ENCODE peak calls at places on chromosome 17, in seven cellular contexts. H is epithelial cell of proximal tubule, R is body of pancreas, X is NCI-H1694, A is mucosa of gallbladder, K is NCI-H1436, I is nucleus accumbens. E is an unnamed sample.
A peak's percentile ranks its signal among the peaks of the same experiment; 100 is the strongest.

GRCh38 chr17:19702231-19702641 is 14.1 kb downstream of the SLC47A2 start:
- DNase-seq in H (no peak), R (no peak), X (no peak), A (no peak), K (no peak), I (no peak), E (no peak)

GRCh38 chr17:45160505-45161287 is 979 bp upstream of the HEXIM2 start:
- DNase-seq in H (no peak), R (peak; percentile 75), X (no peak), A (no peak), K (peak; percentile 79), I (no peak), E (no peak)

GRCh38 chr17:79837888-79838540 is 1.2 kb downstream of the CBX4 start:
- DNase-seq in H (no peak), R (peak; percentile 25), X (no peak), A (no peak), K (no peak), I (no peak), E (no peak)

GRCh38 chr17:149897-150575 is 12.7 kb downstream of the SCGB1C2 start:
- DNase-seq in H (no peak), R (no peak), X (no peak), A (no peak), K (no peak), I (no peak), E (no peak)

GRCh38 chr17:49003557-49004511 is 6.6 kb downstream of the IGF2BP1 start:
- DNase-seq in H (no peak), R (no peak), X (no peak), A (no peak), K (no peak), I (no peak), E (no peak)

GRCh38 chr17:69961488-69962145 is 113.4 kb upstream of the KCNJ16 start:
- DNase-seq in H (no peak), R (peak; percentile 11), X (no peak), A (peak; percentile 10), K (peak; percentile 0), I (no peak), E (no peak)

GRCh38 chr17:59369026-59369724 is 37.7 kb downstream of the YPEL2 start:
- DNase-seq in H (no peak), R (no peak), X (no peak), A (no peak), K (no peak), I (no peak), E (no peak)

GRCh38 chr17:35801583-35802224 is 6.3 kb upstream of the MMP28 start:
- DNase-seq in H (no peak), R (peak; percentile 49), X (peak; percentile 97), A (peak; percentile 83), K (peak; percentile 79), I (no peak), E (no peak)

GRCh38 chr17:60164697-60165096 is 14.9 kb downstream of the CA4 start:
- DNase-seq in H (no peak), R (no peak), X (no peak), A (no peak), K (no peak), I (no peak), E (no peak)

GRCh38 chr17:39848600-39848999 is 15.5 kb downstream of the IKZF3 start:
- DNase-seq in H (no peak), R (no peak), X (no peak), A (no peak), K (no peak), I (no peak), E (no peak)

GRCh38 chr17:34637548-34638525 is 58.5 kb downstream of the TMEM132E start:
- DNase-seq in H (no peak), R (peak; percentile 85), X (peak; percentile 70), A (peak; percentile 82), K (peak; percentile 90), I (peak; percentile 31), E (peak; percentile 82)

E was measured in GM12892.